ENCODE peak calls at places on chromosomes 11 and 22, in seven cellular contexts. One of them, this sample, is unnamed.
A peak's percentile ranks its signal among the peaks of the same experiment; 100 is the strongest.

GRCh38 chr22:37750596-37751162 is 53.8 kb downstream of the TRIOBP start:
- DNase-seq in fibroblast of lung: no peak
- DNase-seq in SK-N-SH: no peak
- DNase-seq in astrocyte of the cerebellum: no peak
- DNase-seq in NT2/D1: no peak
- DNase-seq in dorsolateral prefrontal cortex: no peak
- DNase-seq in bronchial epithelial cell: no peak
- DNase-seq in this sample: no peak

GRCh38 chr11:41459602-41460405 is at the start of gene LRRC4C:
- DNase-seq in fibroblast of lung: peak; percentile 25
- DNase-seq in NT2/D1: no peak
- DNase-seq in astrocyte of the cerebellum: no peak
- DNase-seq in dorsolateral prefrontal cortex: peak; percentile 18
- DNase-seq in SK-N-SH: peak; percentile 9
- DNase-seq in bronchial epithelial cell: no peak
- DNase-seq in this sample: no peak

GRCh38 chr11:128458316-128458715 is 129.0 kb downstream of the ETS1 start:
- DNase-seq in bronchial epithelial cell: peak; percentile 73
- DNase-seq in SK-N-SH: no peak
- DNase-seq in astrocyte of the cerebellum: no peak
- DNase-seq in NT2/D1: no peak
- DNase-seq in dorsolateral prefrontal cortex: no peak
- DNase-seq in fibroblast of lung: peak; percentile 93
- DNase-seq in this sample: no peak

GRCh38 chr22:26610072-26610958 is 7.5 kb downstream of the CRYBB1 start:
- DNase-seq in NT2/D1: no peak
- DNase-seq in fibroblast of lung: peak; percentile 97
- DNase-seq in astrocyte of the cerebellum: peak; percentile 91
- DNase-seq in bronchial epithelial cell: peak; percentile 25
- DNase-seq in SK-N-SH: no peak
- DNase-seq in dorsolateral prefrontal cortex: no peak
- DNase-seq in this sample: peak; percentile 78

GRCh38 chr11:120867024-120867423 is 156.9 kb upstream of the TBCEL start:
- DNase-seq in bronchial epithelial cell: no peak
- DNase-seq in NT2/D1: no peak
- DNase-seq in fibroblast of lung: no peak
- DNase-seq in dorsolateral prefrontal cortex: no peak
- DNase-seq in astrocyte of the cerebellum: no peak
- DNase-seq in SK-N-SH: no peak
- DNase-seq in this sample: no peak

GRCh38 chr11:35458846-35459245 is 39.5 kb upstream of the SLC1A2 start:
- DNase-seq in fibroblast of lung: peak; percentile 50
- DNase-seq in astrocyte of the cerebellum: peak; percentile 35
- DNase-seq in bronchial epithelial cell: no peak
- DNase-seq in SK-N-SH: no peak
- DNase-seq in NT2/D1: no peak
- DNase-seq in dorsolateral prefrontal cortex: no peak
- DNase-seq in this sample: peak; percentile 3

GRCh38 chr11:65720237-65720934 is at the start of gene RNASEH2C:
- DNase-seq in bronchial epithelial cell: peak; percentile 65
- DNase-seq in NT2/D1: peak; percentile 84
- DNase-seq in dorsolateral prefrontal cortex: peak; percentile 91
- DNase-seq in astrocyte of the cerebellum: peak; percentile 52
- DNase-seq in SK-N-SH: peak; percentile 93
- DNase-seq in fibroblast of lung: peak; percentile 85
- DNase-seq in this sample: peak; percentile 45

GRCh38 chr11:109308551-109308950 is 113.4 kb upstream of the C11orf87 start:
- DNase-seq in bronchial epithelial cell: no peak
- DNase-seq in SK-N-SH: no peak
- DNase-seq in astrocyte of the cerebellum: no peak
- DNase-seq in fibroblast of lung: no peak
- DNase-seq in dorsolateral prefrontal cortex: no peak
- DNase-seq in NT2/D1: no peak
- DNase-seq in this sample: no peak

GRCh38 chr11:93895106-93895862 is 44.9 kb upstream of the VSTM5 start:
- DNase-seq in fibroblast of lung: peak; percentile 88
- DNase-seq in astrocyte of the cerebellum: peak; percentile 96
- DNase-seq in SK-N-SH: peak; percentile 40
- DNase-seq in bronchial epithelial cell: peak; percentile 72
- DNase-seq in dorsolateral prefrontal cortex: peak; percentile 15
- DNase-seq in NT2/D1: peak; percentile 51
- DNase-seq in this sample: peak; percentile 85

GRCh38 chr11:93858376-93858775 is 8.0 kb upstream of the VSTM5 start:
- DNase-seq in bronchial epithelial cell: no peak
- DNase-seq in astrocyte of the cerebellum: no peak
- DNase-seq in dorsolateral prefrontal cortex: no peak
- DNase-seq in NT2/D1: no peak
- DNase-seq in SK-N-SH: no peak
- DNase-seq in fibroblast of lung: no peak
- DNase-seq in this sample: no peak

GRCh38 chr11:10392680-10393079 is 62.4 kb upstream of the AMPD3 start:
- DNase-seq in bronchial epithelial cell: no peak
- DNase-seq in SK-N-SH: no peak
- DNase-seq in fibroblast of lung: peak; percentile 91
- DNase-seq in NT2/D1: no peak
- DNase-seq in astrocyte of the cerebellum: peak; percentile 40
- DNase-seq in dorsolateral prefrontal cortex: no peak
- DNase-seq in this sample: no peak

GRCh38 chr11:73530109-73530508 is 67.8 kb downstream of the FAM168A start:
- DNase-seq in bronchial epithelial cell: no peak
- DNase-seq in fibroblast of lung: no peak
- DNase-seq in dorsolateral prefrontal cortex: no peak
- DNase-seq in SK-N-SH: no peak
- DNase-seq in astrocyte of the cerebellum: no peak
- DNase-seq in NT2/D1: no peak
- DNase-seq in this sample: no peak

GRCh38 chr11:27699926-27700350 is 317 bp downstream of the BDNF start:
- DNase-seq in fibroblast of lung: no peak
- DNase-seq in dorsolateral prefrontal cortex: no peak
- DNase-seq in SK-N-SH: no peak
- DNase-seq in astrocyte of the cerebellum: no peak
- DNase-seq in bronchial epithelial cell: no peak
- DNase-seq in NT2/D1: no peak
- DNase-seq in this sample: no peak

GRCh38 chr22:28141614-28142013 is 222.6 kb upstream of the PITPNB start:
- DNase-seq in bronchial epithelial cell: peak; percentile 31
- DNase-seq in dorsolateral prefrontal cortex: no peak
- DNase-seq in NT2/D1: no peak
- DNase-seq in SK-N-SH: no peak
- DNase-seq in astrocyte of the cerebellum: peak; percentile 84
- DNase-seq in fibroblast of lung: peak; percentile 92
- DNase-seq in this sample: peak; percentile 65

GRCh38 chr11:22163394-22163797 is 29.5 kb upstream of the ANO5 start:
- DNase-seq in NT2/D1: no peak
- DNase-seq in fibroblast of lung: no peak
- DNase-seq in astrocyte of the cerebellum: no peak
- DNase-seq in SK-N-SH: no peak
- DNase-seq in dorsolateral prefrontal cortex: peak; percentile 5
- DNase-seq in bronchial epithelial cell: peak; percentile 2
- DNase-seq in this sample: no peak

GRCh38 chr22:27154717-27155116 is 497.3 kb downstream of the MIAT start:
- DNase-seq in bronchial epithelial cell: no peak
- DNase-seq in astrocyte of the cerebellum: no peak
- DNase-seq in NT2/D1: no peak
- DNase-seq in fibroblast of lung: no peak
- DNase-seq in dorsolateral prefrontal cortex: no peak
- DNase-seq in SK-N-SH: no peak
- DNase-seq in this sample: no peak

GRCh38 chr11:12044799-12045198 is 36.4 kb upstream of the DKK3 start:
- DNase-seq in dorsolateral prefrontal cortex: no peak
- DNase-seq in SK-N-SH: no peak
- DNase-seq in fibroblast of lung: no peak
- DNase-seq in astrocyte of the cerebellum: no peak
- DNase-seq in NT2/D1: no peak
- DNase-seq in bronchial epithelial cell: no peak
- DNase-seq in this sample: no peak

GRCh38 chr11:114084414-114084813 is 24.9 kb downstream of the ZBTB16 start:
- DNase-seq in dorsolateral prefrontal cortex: no peak
- DNase-seq in fibroblast of lung: no peak
- DNase-seq in SK-N-SH: no peak
- DNase-seq in bronchial epithelial cell: no peak
- DNase-seq in astrocyte of the cerebellum: no peak
- DNase-seq in NT2/D1: no peak
- DNase-seq in this sample: no peak
- H3K4me3 ChIP-seq in dorsolateral prefrontal cortex: no peak overlapping the region
- H3K4me3 ChIP-seq in fibroblast of lung: no peak overlapping the region
- H3K4me3 ChIP-seq in SK-N-SH: no peak overlapping the region
- H3K4me3 ChIP-seq in bronchial epithelial cell: no peak overlapping the region
- H3K4me3 ChIP-seq in astrocyte of the cerebellum: no peak overlapping the region
- H3K4me3 ChIP-seq in NT2/D1: no peak overlapping the region
- H3K4me3 ChIP-seq in this sample: no peak overlapping the region

GRCh38 chr22:46547883-46548244 is 10.4 kb upstream of the CELSR1 start:
- DNase-seq in dorsolateral prefrontal cortex: no peak
- DNase-seq in NT2/D1: no peak
- DNase-seq in astrocyte of the cerebellum: no peak
- DNase-seq in fibroblast of lung: peak; percentile 90
- DNase-seq in bronchial epithelial cell: peak; percentile 68
- DNase-seq in SK-N-SH: no peak
- DNase-seq in this sample: peak; percentile 70

GRCh38 chr22:46545041-46545796 is 7.8 kb upstream of the CELSR1 start:
- DNase-seq in NT2/D1: no peak
- DNase-seq in dorsolateral prefrontal cortex: no peak
- DNase-seq in SK-N-SH: no peak
- DNase-seq in astrocyte of the cerebellum: no peak
- DNase-seq in fibroblast of lung: no peak
- DNase-seq in bronchial epithelial cell: peak; percentile 52
- DNase-seq in this sample: no peak

GRCh38 chr22:46549565-46549840 is 12.1 kb upstream of the CELSR1 start:
- DNase-seq in SK-N-SH: no peak
- DNase-seq in astrocyte of the cerebellum: no peak
- DNase-seq in bronchial epithelial cell: no peak
- DNase-seq in fibroblast of lung: no peak
- DNase-seq in NT2/D1: no peak
- DNase-seq in dorsolateral prefrontal cortex: no peak
- DNase-seq in this sample: no peak

GRCh38 chr22:46547179-46547882 is 9.9 kb upstream of the CELSR1 start:
- DNase-seq in dorsolateral prefrontal cortex: no peak
- DNase-seq in fibroblast of lung: peak; percentile 89
- DNase-seq in astrocyte of the cerebellum: no peak
- DNase-seq in NT2/D1: no peak
- DNase-seq in bronchial epithelial cell: peak; percentile 87
- DNase-seq in SK-N-SH: no peak
- DNase-seq in this sample: no peak

DNA sequence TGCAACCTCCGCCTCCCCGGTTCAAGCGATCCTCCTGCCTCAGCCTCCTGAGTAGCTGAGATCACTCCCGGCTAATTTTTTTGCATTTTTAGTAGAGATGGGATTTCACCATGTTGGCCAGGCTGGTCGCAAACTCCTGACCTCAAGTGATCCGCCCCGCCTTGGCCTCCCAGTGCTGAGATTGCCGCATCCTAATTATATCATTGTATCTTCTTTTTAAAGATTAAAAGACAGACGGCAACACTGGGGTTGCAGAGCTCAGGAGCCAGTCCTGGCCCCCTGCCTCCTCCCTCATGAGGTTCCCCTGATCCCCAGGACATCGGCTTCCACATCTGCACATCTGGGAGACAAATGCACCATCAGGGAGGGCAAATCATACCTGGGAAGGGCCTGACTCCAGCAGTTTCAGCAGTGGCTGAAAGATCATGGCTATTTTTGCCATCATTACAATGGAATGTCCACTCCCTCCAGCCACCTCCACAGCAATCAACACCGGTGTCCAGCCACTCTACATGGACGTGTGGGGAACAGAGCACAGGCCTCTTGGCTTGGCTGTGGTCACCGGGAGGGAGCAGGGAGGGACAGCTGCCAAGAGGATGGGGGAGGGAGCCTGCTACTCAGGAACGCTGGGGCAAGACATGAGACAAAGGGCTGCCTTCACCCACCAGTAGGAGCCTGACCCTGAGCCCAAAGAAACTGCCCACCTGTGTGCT is 9.2 kb upstream of the CELSR1 start:
- DNase-seq in SK-N-SH: no peak
- DNase-seq in astrocyte of the cerebellum: no peak
- DNase-seq in dorsolateral prefrontal cortex: no peak
- DNase-seq in NT2/D1: no peak
- DNase-seq in bronchial epithelial cell: no peak
- DNase-seq in fibroblast of lung: peak; percentile 79
- DNase-seq in this sample: no peak
- H3K4me3 ChIP-seq in SK-N-SH: no peak overlapping the region
- H3K4me3 ChIP-seq in astrocyte of the cerebellum: no peak overlapping the region
- H3K4me3 ChIP-seq in dorsolateral prefrontal cortex: no peak overlapping the region
- H3K4me3 ChIP-seq in NT2/D1: no peak overlapping the region
- H3K4me3 ChIP-seq in bronchial epithelial cell: no peak overlapping the region
- H3K4me3 ChIP-seq in fibroblast of lung: no peak overlapping the region
- H3K4me3 ChIP-seq in this sample: no peak overlapping the region

GRCh38 chr22:23402275-23403151 is 177.6 kb downstream of the IGLL1 start:
- DNase-seq in NT2/D1: peak; percentile 48
- DNase-seq in SK-N-SH: peak; percentile 96
- DNase-seq in bronchial epithelial cell: peak; percentile 54
- DNase-seq in fibroblast of lung: peak; percentile 55
- DNase-seq in astrocyte of the cerebellum: no peak
- DNase-seq in dorsolateral prefrontal cortex: peak; percentile 49
- DNase-seq in this sample: no peak
- H3K4me3 ChIP-seq in NT2/D1: peak overlapping the region; percentile 49
- H3K4me3 ChIP-seq in SK-N-SH: no peak overlapping the region
- H3K4me3 ChIP-seq in bronchial epithelial cell: peak overlapping the region; percentile 29
- H3K4me3 ChIP-seq in fibroblast of lung: no peak overlapping the region
- H3K4me3 ChIP-seq in astrocyte of the cerebellum: peak overlapping the region; percentile 27
- H3K4me3 ChIP-seq in dorsolateral prefrontal cortex: peak overlapping the region; percentile 40
- H3K4me3 ChIP-seq in this sample: no peak overlapping the region

GRCh38 chr22:22245935-22246525 is 1.4 kb downstream of the VPREB1 start:
- DNase-seq in dorsolateral prefrontal cortex: no peak
- DNase-seq in NT2/D1: no peak
- DNase-seq in SK-N-SH: no peak
- DNase-seq in bronchial epithelial cell: no peak
- DNase-seq in astrocyte of the cerebellum: no peak
- DNase-seq in fibroblast of lung: no peak
- DNase-seq in this sample: no peak

GRCh38 chr22:22244337-22245250 is at the start of gene VPREB1:
- DNase-seq in NT2/D1: no peak
- DNase-seq in bronchial epithelial cell: no peak
- DNase-seq in dorsolateral prefrontal cortex: no peak
- DNase-seq in fibroblast of lung: no peak
- DNase-seq in SK-N-SH: no peak
- DNase-seq in astrocyte of the cerebellum: no peak
- DNase-seq in this sample: no peak

GRCh38 chr22:22246706-22247105 is 2.1 kb downstream of the VPREB1 start:
- DNase-seq in astrocyte of the cerebellum: no peak
- DNase-seq in fibroblast of lung: no peak
- DNase-seq in dorsolateral prefrontal cortex: no peak
- DNase-seq in NT2/D1: no peak
- DNase-seq in bronchial epithelial cell: no peak
- DNase-seq in SK-N-SH: no peak
- DNase-seq in this sample: no peak

GRCh38 chr22:22245256-22245909 is 797 bp downstream of the VPREB1 start:
- DNase-seq in NT2/D1: no peak
- DNase-seq in fibroblast of lung: no peak
- DNase-seq in bronchial epithelial cell: no peak
- DNase-seq in dorsolateral prefrontal cortex: no peak
- DNase-seq in astrocyte of the cerebellum: no peak
- DNase-seq in SK-N-SH: no peak
- DNase-seq in this sample: no peak

DNA sequence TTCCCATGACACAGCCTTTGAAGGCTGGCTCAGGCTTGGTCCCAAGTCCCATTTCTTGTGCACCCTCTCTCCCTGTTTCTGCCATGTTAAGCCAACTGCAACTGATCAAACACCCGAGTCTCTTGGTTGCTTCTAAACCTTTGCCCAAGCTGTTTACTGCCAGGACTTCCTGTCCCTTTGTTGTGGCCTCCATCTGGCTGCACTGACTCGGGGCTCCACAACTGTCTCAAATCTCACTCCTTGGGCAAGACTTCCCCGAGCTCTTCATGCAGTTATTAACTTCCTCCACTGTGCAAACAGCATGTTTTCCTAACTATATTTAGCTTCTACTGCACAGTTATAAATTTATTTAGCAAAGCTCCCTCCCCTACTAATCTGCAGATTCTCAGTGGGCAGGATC is 4.3 kb downstream of the VPREB1 start:
- DNase-seq in SK-N-SH: no peak
- DNase-seq in dorsolateral prefrontal cortex: no peak
- DNase-seq in astrocyte of the cerebellum: no peak
- DNase-seq in bronchial epithelial cell: no peak
- DNase-seq in fibroblast of lung: no peak
- DNase-seq in NT2/D1: no peak
- DNase-seq in this sample: no peak
- H3K4me3 ChIP-seq in SK-N-SH: no peak overlapping the region
- H3K4me3 ChIP-seq in dorsolateral prefrontal cortex: no peak overlapping the region
- H3K4me3 ChIP-seq in astrocyte of the cerebellum: no peak overlapping the region
- H3K4me3 ChIP-seq in bronchial epithelial cell: no peak overlapping the region
- H3K4me3 ChIP-seq in fibroblast of lung: no peak overlapping the region
- H3K4me3 ChIP-seq in NT2/D1: no peak overlapping the region
- H3K4me3 ChIP-seq in this sample: no peak overlapping the region

This sample was measured in AG09309.